ENCODE peak calls at places on chromosomes 6 and 20, in ten cellular contexts. L is neural crest cell, F is IMR-90, H is breast epithelium, Y is psoas muscle, P is A549, U is body of pancreas, R is foreskin fibroblast, T is WTC11, J is fibroblast of mammary gland. Q is an unnamed sample.
A peak's percentile ranks its signal among the peaks of the same experiment; 100 is the strongest.

GRCh38 chr6:34674268-34674639 is 22.3 kb downstream of the ILRUN start:
- DNase-seq in J (no peak), U (no peak), L (no peak), H (no peak), F (no peak), R (no peak), P (no peak), Y (no peak), T (no peak), Q (no peak)

GRCh38 chr6:56842602-56843475 is 112.1 kb upstream of the BEND6 start:
- DNase-seq in U (peak; percentile 18), R (no peak), L (peak; percentile 52), P (no peak), J (peak; percentile 66), F (peak; percentile 60), T (peak; percentile 72), Y (peak; percentile 79), H (no peak), Q (peak; percentile 55)

GRCh38 chr6:19806971-19807396 is 30.2 kb upstream of the ID4 start:
- DNase-seq in Y (no peak), U (peak; percentile 11), P (no peak), J (no peak), T (no peak), F (no peak), R (no peak), L (no peak), H (no peak), Q (no peak)

GRCh38 chr6:154403803-154404202 is 47.2 kb upstream of the IPCEF1 start:
- DNase-seq in H (no peak), U (peak; percentile 32), R (peak; percentile 78), L (no peak), P (no peak), F (peak; percentile 82), J (peak; percentile 77), Y (no peak), T (no peak), Q (peak; percentile 71)

GRCh38 chr6:169225887-169226286 is 27.8 kb downstream of the THBS2 start:
- DNase-seq in P (no peak), R (no peak), T (no peak), Y (no peak), H (no peak), U (no peak), J (no peak), L (no peak), F (no peak), Q (no peak)

GRCh38 chr20:51729771-51730170 is 38.4 kb downstream of the ATP9A start:
- DNase-seq in U (no peak), T (no peak), F (no peak), J (no peak), Y (no peak), R (no peak), L (no peak), P (no peak), H (no peak), Q (no peak)

GRCh38 chr6:72739368-72739779 is 117.5 kb downstream of the KCNQ5 start:
- DNase-seq in F (no peak), Y (no peak), J (no peak), L (no peak), R (no peak), T (no peak), U (no peak), P (no peak), H (no peak), Q (no peak)

GRCh38 chr6:161393839-161394364 is 120.0 kb upstream of the AGPAT4 start:
- DNase-seq in F (peak; percentile 90), R (peak; percentile 79), P (peak; percentile 67), H (no peak), J (peak; percentile 93), L (peak; percentile 46), T (no peak), U (peak; percentile 57), Y (no peak), Q (peak; percentile 91)

GRCh38 chr6:39416728-39417127 is 94.2 kb upstream of the KCNK16 start:
- DNase-seq in F (peak; percentile 40), R (peak; percentile 95), J (peak; percentile 60), U (no peak), Y (no peak), T (no peak), P (peak; percentile 6), H (no peak), L (no peak), Q (peak; percentile 87)

GRCh38 chr6:63560806-63561672 is 11.2 kb upstream of the LOC128125822 start:
- DNase-seq in R (no peak), L (no peak), J (peak; percentile 60), T (no peak), H (no peak), Y (no peak), U (no peak), F (peak; percentile 63), P (peak; percentile 83), Q (peak; percentile 43)

GRCh38 chr6:19892250-19892649 is 55.1 kb downstream of the ID4 start:
- DNase-seq in T (peak; percentile 15), F (no peak), Y (no peak), U (peak; percentile 80), L (no peak), J (no peak), R (no peak), H (peak; percentile 94), P (no peak), Q (peak; percentile 90)

GRCh38 chr6:157628463-157628862 is 194.6 kb upstream of the SNX9 start:
- DNase-seq in J (no peak), U (no peak), L (no peak), Y (no peak), P (no peak), R (no peak), F (no peak), T (no peak), H (no peak), Q (no peak)

GRCh38 chr6:158257781-158258180 is 54.5 kb upstream of the TULP4 start:
- DNase-seq in U (no peak), F (no peak), J (no peak), P (no peak), L (no peak), R (no peak), T (no peak), H (no peak), Y (no peak), Q (no peak)

GRCh38 chr6:163608060-163608752 is 193.7 kb downstream of the QKI start:
- DNase-seq in Y (no peak), R (no peak), P (no peak), J (no peak), F (no peak), U (no peak), L (no peak), H (no peak), T (no peak), Q (no peak)
- TF ChIP-seq CTCF in Y (no peak), R (no peak), P (no peak), J (no peak), F (no peak), U (no peak), L (no peak), H (no peak), T (no peak), Q (no peak)

DNA sequence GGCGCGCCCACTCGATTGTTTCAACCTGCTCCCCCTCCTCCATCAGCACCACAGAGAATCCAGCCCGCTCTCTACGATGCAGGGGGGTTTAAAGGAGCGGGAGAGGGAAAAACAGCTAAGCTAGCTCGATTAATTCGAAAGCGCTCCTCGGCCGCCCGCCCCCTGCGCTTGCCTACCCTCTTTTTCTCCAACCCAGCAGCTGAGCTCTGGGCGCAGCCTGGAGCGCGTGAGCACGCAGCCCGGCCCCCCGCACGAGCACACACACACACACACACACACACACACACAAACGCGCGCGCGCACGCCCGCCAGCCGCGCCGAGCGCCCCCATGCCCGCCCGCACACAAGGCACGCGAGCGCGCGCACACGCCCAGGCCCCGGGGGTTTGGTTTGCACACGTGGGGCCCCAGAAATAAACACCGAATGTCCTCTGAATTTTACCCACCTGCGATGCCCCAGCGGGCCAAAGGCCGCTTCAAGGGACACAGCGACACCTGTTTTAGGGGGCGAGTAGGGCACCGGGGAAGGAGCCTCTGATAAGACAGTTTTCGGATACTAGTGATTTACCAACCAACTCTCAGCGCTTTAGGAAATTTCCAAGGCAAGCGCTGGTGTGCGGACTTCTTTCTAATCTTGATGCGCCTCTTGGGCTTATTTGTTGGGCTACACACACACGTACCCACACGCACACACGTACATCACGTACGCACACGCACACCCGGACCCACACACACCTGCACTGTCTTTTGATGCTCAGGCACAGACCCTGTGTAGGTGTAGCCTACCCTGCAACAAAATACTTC is 787 bp upstream of the NRN1 start:
- DNase-seq in H (no peak), T (peak; percentile 58), P (no peak), L (peak; percentile 30), J (peak; percentile 36), Y (peak; percentile 61), F (no peak), U (no peak), R (no peak), Q (no peak)
- TF ChIP-seq CTCF in H (no peak), T (peak; percentile 24), P (no peak), L (peak; percentile 43), J (peak; percentile 22), Y (peak; percentile 14), F (no peak), U (no peak), R (no peak), Q (no peak)

DNA sequence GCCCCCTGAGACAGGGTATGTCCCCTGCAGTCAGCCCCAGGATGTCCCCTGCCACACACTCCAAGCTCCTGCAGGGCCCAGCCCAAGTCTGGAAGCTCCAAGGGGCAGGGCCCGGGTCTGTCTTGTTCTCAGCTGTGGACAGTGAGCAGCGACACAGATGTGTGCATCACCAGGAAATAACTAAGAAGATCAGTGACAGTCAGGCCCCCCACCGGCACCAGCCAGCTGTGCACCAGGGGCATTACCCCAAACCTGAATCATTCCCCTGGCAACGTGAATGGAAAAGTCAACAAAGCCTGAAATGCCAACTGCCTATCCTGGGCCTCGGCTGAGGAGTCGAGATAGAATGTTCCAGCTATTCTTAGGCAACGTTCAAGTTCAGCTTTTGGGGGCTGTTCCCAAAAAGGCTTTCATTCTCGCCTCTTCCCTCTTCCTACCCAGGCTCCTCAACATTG is 105.0 kb downstream of the PREX1 start:
- DNase-seq in L (no peak), Y (no peak), H (no peak), J (no peak), T (no peak), F (no peak), R (peak; percentile 65), P (peak; percentile 35), U (peak; percentile 48), Q (peak; percentile 2)
- TF ChIP-seq CTCF in L (no peak), Y (no peak), H (no peak), J (no peak), T (no peak), F (no peak), R (no peak), P (no peak), U (no peak), Q (no peak)

DNA sequence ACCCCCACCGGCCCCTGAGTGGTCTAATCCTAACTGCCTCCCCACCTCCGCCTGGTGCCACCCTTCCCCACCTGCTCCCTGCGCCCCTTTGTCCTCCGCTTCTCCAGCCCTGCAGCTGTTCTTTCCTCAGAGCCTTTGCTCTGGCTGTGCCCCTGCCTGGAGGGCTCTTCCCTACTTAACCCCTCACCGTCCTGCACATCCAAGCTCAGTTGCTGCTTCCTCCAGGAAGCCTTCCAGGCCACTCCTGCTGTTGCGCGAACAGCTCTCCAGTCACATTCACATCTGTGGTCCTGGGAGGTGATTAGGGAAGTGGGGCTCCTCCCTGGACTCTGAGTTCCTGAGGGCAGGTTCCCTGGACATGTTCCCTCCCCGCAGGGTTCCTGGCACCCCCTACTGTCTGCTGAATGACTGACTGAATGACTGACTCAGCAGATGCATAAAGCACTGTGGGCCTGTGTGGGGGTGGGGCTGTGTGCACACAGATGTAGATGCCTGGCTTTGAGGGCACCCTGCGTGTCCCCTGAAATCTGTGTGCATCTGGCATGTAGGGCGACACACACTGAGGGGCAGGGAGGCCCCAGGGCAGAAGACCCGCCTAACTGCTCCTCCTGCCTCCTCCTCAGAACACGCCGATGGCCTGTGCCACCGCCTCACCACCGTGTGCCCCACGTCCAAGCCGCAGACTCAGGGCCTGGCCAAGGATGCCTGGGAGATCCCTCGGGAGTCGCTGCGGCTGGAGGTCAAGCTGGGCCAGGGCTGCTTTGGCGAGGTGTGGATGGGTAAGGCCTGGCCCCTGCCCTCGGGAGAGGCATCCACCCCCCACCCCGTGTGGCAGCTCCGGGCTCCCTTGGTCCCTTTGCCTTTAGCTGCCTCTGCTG is 51.4 kb downstream of the SRC start:
- DNase-seq in P (peak; percentile 44), F (no peak), H (no peak), U (no peak), Y (no peak), J (peak; percentile 49), T (peak; percentile 46), R (no peak), L (no peak), Q (peak; percentile 38)
- TF ChIP-seq CTCF in P (no peak), F (no peak), H (no peak), U (no peak), Y (no peak), J (peak; percentile 12), T (no peak), R (no peak), L (no peak), Q (no peak)